ENCODE peak calls at places on chromosome 12, in seven cellular contexts. One of them, this sample, is unnamed.

GRCh38 chr12:121911824-121912585 is 6.4 kb upstream of the CFAP251 start:
- DNase-seq in GM23248: no peak
- DNase-seq in effector memory CD4-positive, alpha-beta T cell: no peak
- DNase-seq in CD8-positive, alpha-beta memory T cell: no peak
- DNase-seq in endodermal cell: peak; percentile 36
- DNase-seq in suprapubic skin: no peak
- DNase-seq in psoas muscle: no peak
- DNase-seq in this sample: no peak

GRCh38 chr12:107130830-107131760 is 37.7 kb upstream of the CRY1 start:
- DNase-seq in GM23248: no peak
- DNase-seq in effector memory CD4-positive, alpha-beta T cell: no peak
- DNase-seq in CD8-positive, alpha-beta memory T cell: no peak
- DNase-seq in endodermal cell: no peak
- DNase-seq in suprapubic skin: no peak
- DNase-seq in psoas muscle: no peak
- DNase-seq in this sample: no peak

GRCh38 chr12:77152623-77153193 is 87.3 kb upstream of the E2F7 start:
- DNase-seq in GM23248: peak; percentile 77
- DNase-seq in effector memory CD4-positive, alpha-beta T cell: no peak
- DNase-seq in CD8-positive, alpha-beta memory T cell: no peak
- DNase-seq in endodermal cell: peak; percentile 50
- DNase-seq in suprapubic skin: no peak
- DNase-seq in psoas muscle: no peak
- DNase-seq in this sample: no peak

GRCh38 chr12:57430117-57430930 is 519 bp downstream of the R3HDM2 start:
- DNase-seq in GM23248: peak; percentile 76
- DNase-seq in effector memory CD4-positive, alpha-beta T cell: no peak
- DNase-seq in CD8-positive, alpha-beta memory T cell: no peak
- DNase-seq in endodermal cell: peak; percentile 90
- DNase-seq in suprapubic skin: peak; percentile 83
- DNase-seq in psoas muscle: peak; percentile 66
- DNase-seq in this sample: peak; percentile 34

GRCh38 chr12:118488034-118488433 is 111.7 kb downstream of the SUDS3 start:
- DNase-seq in GM23248: no peak
- DNase-seq in effector memory CD4-positive, alpha-beta T cell: no peak
- DNase-seq in CD8-positive, alpha-beta memory T cell: no peak
- DNase-seq in endodermal cell: no peak
- DNase-seq in suprapubic skin: no peak
- DNase-seq in psoas muscle: no peak
- DNase-seq in this sample: no peak

GRCh38 chr12:54959291-54960018 is 25.1 kb downstream of the TESPA1 start:
- DNase-seq in GM23248: no peak
- DNase-seq in effector memory CD4-positive, alpha-beta T cell: no peak
- DNase-seq in CD8-positive, alpha-beta memory T cell: no peak
- DNase-seq in endodermal cell: no peak
- DNase-seq in suprapubic skin: no peak
- DNase-seq in psoas muscle: no peak
- DNase-seq in this sample: no peak

GRCh38 chr12:106386836-106387555 is 29.4 kb downstream of the POLR3B start:
- DNase-seq in GM23248: peak; percentile 40
- DNase-seq in effector memory CD4-positive, alpha-beta T cell: no peak
- DNase-seq in CD8-positive, alpha-beta memory T cell: no peak
- DNase-seq in endodermal cell: no peak
- DNase-seq in suprapubic skin: no peak
- DNase-seq in psoas muscle: no peak
- DNase-seq in this sample: no peak

GRCh38 chr12:57455374-57456144 is 452 bp downstream of the INHBE start:
- DNase-seq in GM23248: no peak
- DNase-seq in effector memory CD4-positive, alpha-beta T cell: no peak
- DNase-seq in CD8-positive, alpha-beta memory T cell: no peak
- DNase-seq in endodermal cell: no peak
- DNase-seq in suprapubic skin: no peak
- DNase-seq in psoas muscle: peak; percentile 45
- DNase-seq in this sample: no peak

GRCh38 chr12:84738481-84738972 is 174.1 kb downstream of the SLC6A15 start:
- DNase-seq in GM23248: peak; percentile 77
- DNase-seq in effector memory CD4-positive, alpha-beta T cell: no peak
- DNase-seq in CD8-positive, alpha-beta memory T cell: no peak
- DNase-seq in endodermal cell: no peak
- DNase-seq in suprapubic skin: no peak
- DNase-seq in psoas muscle: no peak
- DNase-seq in this sample: no peak

GRCh38 chr12:75913502-75914110 is 118.0 kb downstream of the PHLDA1 start:
- DNase-seq in GM23248: no peak
- DNase-seq in effector memory CD4-positive, alpha-beta T cell: no peak
- DNase-seq in CD8-positive, alpha-beta memory T cell: no peak
- DNase-seq in endodermal cell: no peak
- DNase-seq in suprapubic skin: no peak
- DNase-seq in psoas muscle: no peak
- DNase-seq in this sample: no peak

GRCh38 chr12:116547955-116548471 is 11.2 kb upstream of the MAP1LC3B2 start:
- DNase-seq in GM23248: peak; percentile 34
- DNase-seq in effector memory CD4-positive, alpha-beta T cell: no peak
- DNase-seq in CD8-positive, alpha-beta memory T cell: no peak
- DNase-seq in endodermal cell: no peak
- DNase-seq in suprapubic skin: no peak
- DNase-seq in psoas muscle: no peak
- DNase-seq in this sample: no peak

GRCh38 chr12:42315108-42315507 is 10.8 kb downstream of the ZCRB1 start:
- DNase-seq in GM23248: no peak
- DNase-seq in effector memory CD4-positive, alpha-beta T cell: no peak
- DNase-seq in CD8-positive, alpha-beta memory T cell: no peak
- DNase-seq in endodermal cell: no peak
- DNase-seq in suprapubic skin: no peak
- DNase-seq in psoas muscle: no peak
- DNase-seq in this sample: no peak

GRCh38 chr12:81974762-81975161 is 215.6 kb upstream of the PPFIA2 start:
- DNase-seq in GM23248: no peak
- DNase-seq in effector memory CD4-positive, alpha-beta T cell: no peak
- DNase-seq in CD8-positive, alpha-beta memory T cell: no peak
- DNase-seq in endodermal cell: no peak
- DNase-seq in suprapubic skin: no peak
- DNase-seq in psoas muscle: no peak
- DNase-seq in this sample: no peak

GRCh38 chr12:103823871-103824270 is 17.2 kb downstream of the NT5DC3 start:
- DNase-seq in GM23248: no peak
- DNase-seq in effector memory CD4-positive, alpha-beta T cell: no peak
- DNase-seq in CD8-positive, alpha-beta memory T cell: no peak
- DNase-seq in endodermal cell: no peak
- DNase-seq in suprapubic skin: no peak
- DNase-seq in psoas muscle: no peak
- DNase-seq in this sample: no peak

GRCh38 chr12:1594045-1594294 is 411 bp downstream of the FBXL14 start:
- DNase-seq in GM23248: peak; percentile 86
- DNase-seq in effector memory CD4-positive, alpha-beta T cell: no peak
- DNase-seq in CD8-positive, alpha-beta memory T cell: no peak
- DNase-seq in endodermal cell: peak; percentile 86
- DNase-seq in suprapubic skin: no peak
- DNase-seq in psoas muscle: peak; percentile 75
- DNase-seq in this sample: peak; percentile 40

GRCh38 chr12:79071498-79071897 is 206.9 kb downstream of the SYT1 start:
- DNase-seq in GM23248: no peak
- DNase-seq in effector memory CD4-positive, alpha-beta T cell: no peak
- DNase-seq in CD8-positive, alpha-beta memory T cell: no peak
- DNase-seq in endodermal cell: no peak
- DNase-seq in suprapubic skin: no peak
- DNase-seq in psoas muscle: no peak
- DNase-seq in this sample: no peak

GRCh38 chr12:67705394-67706370 is 57.1 kb downstream of the DYRK2 start:
- DNase-seq in GM23248: peak; percentile 67
- DNase-seq in effector memory CD4-positive, alpha-beta T cell: no peak
- DNase-seq in CD8-positive, alpha-beta memory T cell: no peak
- DNase-seq in endodermal cell: no peak
- DNase-seq in suprapubic skin: no peak
- DNase-seq in psoas muscle: no peak
- DNase-seq in this sample: peak; percentile 75

GRCh38 chr12:132837693-132838463 is 9.2 kb upstream of the GOLGA3 start:
- DNase-seq in GM23248: peak; percentile 55
- DNase-seq in effector memory CD4-positive, alpha-beta T cell: no peak
- DNase-seq in CD8-positive, alpha-beta memory T cell: no peak
- DNase-seq in endodermal cell: no peak
- DNase-seq in suprapubic skin: no peak
- DNase-seq in psoas muscle: peak; percentile 46
- DNase-seq in this sample: no peak

GRCh38 chr12:132833341-132833740 is 4.7 kb upstream of the GOLGA3 start:
- DNase-seq in GM23248: no peak
- DNase-seq in effector memory CD4-positive, alpha-beta T cell: no peak
- DNase-seq in CD8-positive, alpha-beta memory T cell: no peak
- DNase-seq in endodermal cell: no peak
- DNase-seq in suprapubic skin: no peak
- DNase-seq in psoas muscle: no peak
- DNase-seq in this sample: no peak

GRCh38 chr12:132834181-132834711 is 5.6 kb upstream of the GOLGA3 start:
- DNase-seq in GM23248: no peak
- DNase-seq in effector memory CD4-positive, alpha-beta T cell: no peak
- DNase-seq in CD8-positive, alpha-beta memory T cell: peak; percentile 20
- DNase-seq in endodermal cell: no peak
- DNase-seq in suprapubic skin: no peak
- DNase-seq in psoas muscle: no peak
- DNase-seq in this sample: no peak

GRCh38 chr12:132836803-132837331 is 8.2 kb upstream of the GOLGA3 start:
- DNase-seq in GM23248: no peak
- DNase-seq in effector memory CD4-positive, alpha-beta T cell: no peak
- DNase-seq in CD8-positive, alpha-beta memory T cell: no peak
- DNase-seq in endodermal cell: no peak
- DNase-seq in suprapubic skin: no peak
- DNase-seq in psoas muscle: no peak
- DNase-seq in this sample: no peak

DNA sequence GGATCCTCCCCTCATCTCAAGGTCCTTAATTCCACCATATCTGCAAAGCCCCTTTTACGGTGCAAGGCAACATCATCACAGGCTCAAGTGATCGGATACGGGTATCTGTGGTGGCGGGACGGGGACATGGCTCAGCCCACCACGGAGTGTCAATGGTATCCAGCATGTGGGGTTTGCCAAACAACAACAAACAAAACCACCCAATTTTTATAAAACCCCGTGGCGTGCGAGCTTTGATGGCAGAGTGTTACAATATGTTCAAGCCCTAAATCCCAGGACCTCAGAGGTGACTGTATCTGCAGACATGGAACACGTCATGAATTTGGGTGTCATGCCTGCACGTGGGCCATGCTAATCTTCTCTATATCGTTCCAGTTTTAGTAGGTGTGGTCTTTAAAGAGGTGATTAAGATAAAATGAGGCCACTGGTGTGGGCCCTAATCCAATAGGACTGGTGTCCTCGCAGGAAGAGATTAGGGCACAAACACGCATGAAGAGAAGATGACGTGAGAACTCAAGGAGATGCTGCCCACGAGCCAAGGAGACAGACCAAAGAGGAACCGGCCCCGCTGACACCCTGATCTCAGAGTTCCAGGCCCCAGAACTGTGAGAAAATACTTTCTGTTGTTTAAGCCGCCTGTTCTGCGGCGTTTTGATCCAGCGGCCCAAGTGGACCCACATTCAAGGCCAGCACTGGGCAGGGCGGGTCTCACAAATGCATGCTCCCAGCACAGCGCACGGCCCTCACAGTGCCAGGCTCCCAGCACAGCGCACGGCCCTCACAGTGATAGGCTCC is 6.6 kb upstream of the GOLGA3 start:
- DNase-seq in GM23248: no peak
- DNase-seq in effector memory CD4-positive, alpha-beta T cell: no peak
- DNase-seq in CD8-positive, alpha-beta memory T cell: no peak
- DNase-seq in endodermal cell: no peak
- DNase-seq in suprapubic skin: no peak
- DNase-seq in psoas muscle: no peak
- DNase-seq in this sample: no peak
- H3K4me1 ChIP-seq in GM23248: no peaks in the 10 kb centered on the region
- H3K4me1 ChIP-seq in effector memory CD4-positive, alpha-beta T cell: peaks cover 20% of the 10 kb centered on the region
- H3K4me1 ChIP-seq in CD8-positive, alpha-beta memory T cell: peaks cover 21% of the 10 kb centered on the region
- H3K4me1 ChIP-seq in endodermal cell: no peaks in the 10 kb centered on the region
- H3K4me1 ChIP-seq in suprapubic skin: peaks cover 17% of the 10 kb centered on the region
- H3K4me1 ChIP-seq in psoas muscle: no peaks in the 10 kb centered on the region
- H3K4me1 ChIP-seq in this sample: no peaks in the 10 kb centered on the region

DNA sequence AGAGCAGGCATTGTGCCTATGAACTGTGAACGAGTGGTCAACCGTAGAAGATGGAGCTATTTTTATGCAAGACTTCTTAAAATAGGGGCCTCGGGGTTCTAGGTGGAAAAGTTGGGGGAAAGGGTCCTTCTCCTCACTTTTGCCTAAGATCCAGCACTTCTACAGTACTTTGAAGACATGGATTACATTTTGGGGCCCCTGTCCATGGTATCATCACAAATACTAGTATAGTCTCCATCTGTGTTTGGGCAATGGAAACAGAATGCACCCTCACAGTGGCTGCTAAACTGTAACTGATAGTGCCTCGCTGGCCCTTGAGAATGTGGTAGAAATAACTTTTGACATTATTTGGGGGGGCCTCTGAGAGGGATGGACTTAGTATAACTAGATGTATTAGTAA is 5.5 kb upstream of the CCDC184 start:
- DNase-seq in GM23248: no peak
- DNase-seq in effector memory CD4-positive, alpha-beta T cell: no peak
- DNase-seq in CD8-positive, alpha-beta memory T cell: no peak
- DNase-seq in endodermal cell: no peak
- DNase-seq in suprapubic skin: no peak
- DNase-seq in psoas muscle: no peak
- DNase-seq in this sample: no peak
- H3K4me3 ChIP-seq in GM23248: no peak overlapping the region
- H3K4me3 ChIP-seq in effector memory CD4-positive, alpha-beta T cell: no peak overlapping the region
- H3K4me3 ChIP-seq in CD8-positive, alpha-beta memory T cell: no peak overlapping the region
- H3K4me3 ChIP-seq in endodermal cell: no peak overlapping the region
- H3K4me3 ChIP-seq in suprapubic skin: no peak overlapping the region
- H3K4me3 ChIP-seq in psoas muscle: no peak overlapping the region
- H3K4me3 ChIP-seq in this sample: no peak overlapping the region

DNA sequence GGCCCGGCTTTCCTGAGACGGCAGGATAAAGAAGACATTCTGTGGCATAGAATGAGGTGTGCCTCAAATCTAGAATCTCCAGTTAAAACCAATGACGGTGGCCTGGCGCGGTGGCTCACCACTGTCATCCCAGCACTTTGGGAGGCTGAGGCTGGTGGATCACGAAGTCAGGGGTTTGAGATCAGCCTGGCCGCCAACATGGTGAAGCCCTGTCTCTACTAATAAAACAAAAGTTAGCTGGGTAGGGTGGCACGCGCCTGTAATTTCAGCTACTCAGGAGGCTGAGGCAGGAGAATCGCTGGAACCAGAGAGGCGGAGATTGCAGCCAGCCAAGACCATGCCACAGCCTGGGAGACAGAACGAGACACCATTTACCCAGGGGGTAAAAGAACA is 193.6 kb downstream of the ALG10 start:
- DNase-seq in GM23248: no peak
- DNase-seq in effector memory CD4-positive, alpha-beta T cell: no peak
- DNase-seq in CD8-positive, alpha-beta memory T cell: no peak
- DNase-seq in endodermal cell: no peak
- DNase-seq in suprapubic skin: no peak
- DNase-seq in psoas muscle: no peak
- DNase-seq in this sample: no peak
- H3K9me3 ChIP-seq in GM23248: no peaks in the 10 kb centered on the region
- H3K9me3 ChIP-seq in effector memory CD4-positive, alpha-beta T cell: no peaks in the 10 kb centered on the region
- H3K9me3 ChIP-seq in CD8-positive, alpha-beta memory T cell: no peaks in the 10 kb centered on the region
- H3K9me3 ChIP-seq in endodermal cell: peaks cover 47% of the 10 kb centered on the region
- H3K9me3 ChIP-seq in suprapubic skin: no peaks in the 10 kb centered on the region
- H3K9me3 ChIP-seq in psoas muscle: no peaks in the 10 kb centered on the region
- H3K9me3 ChIP-seq in this sample: no peaks in the 10 kb centered on the region

DNA sequence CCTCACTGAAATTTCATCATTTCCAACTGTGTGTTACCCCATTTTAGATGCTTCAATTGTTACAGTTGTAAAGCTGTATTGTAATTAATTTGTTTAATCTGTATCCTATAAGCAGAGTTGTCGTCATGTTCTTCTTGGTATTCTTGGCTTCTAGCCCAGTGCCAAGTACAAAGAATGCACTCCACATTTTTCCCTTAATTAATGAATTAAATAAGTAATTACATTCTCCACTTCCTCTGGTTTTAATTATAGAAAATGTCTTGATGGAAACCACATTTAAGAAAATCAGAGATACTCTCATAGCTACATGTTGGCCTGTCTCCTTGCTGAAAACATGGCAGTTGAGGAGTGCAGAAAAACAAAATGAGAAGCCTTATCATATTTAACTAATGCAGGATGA is 749 bp downstream of the DNAI7 start:
- DNase-seq in GM23248: peak; percentile 45
- DNase-seq in effector memory CD4-positive, alpha-beta T cell: no peak
- DNase-seq in CD8-positive, alpha-beta memory T cell: no peak
- DNase-seq in endodermal cell: no peak
- DNase-seq in suprapubic skin: no peak
- DNase-seq in psoas muscle: no peak
- DNase-seq in this sample: no peak
- H3K4me1 ChIP-seq in GM23248: peaks cover 5% of the 10 kb centered on the region
- H3K4me1 ChIP-seq in effector memory CD4-positive, alpha-beta T cell: peaks cover 15% of the 10 kb centered on the region
- H3K4me1 ChIP-seq in CD8-positive, alpha-beta memory T cell: peaks cover 15% of the 10 kb centered on the region
- H3K4me1 ChIP-seq in endodermal cell: no peaks in the 10 kb centered on the region
- H3K4me1 ChIP-seq in suprapubic skin: peaks cover 19% of the 10 kb centered on the region
- H3K4me1 ChIP-seq in psoas muscle: peaks cover 26% of the 10 kb centered on the region
- H3K4me1 ChIP-seq in this sample: peaks cover 27% of the 10 kb centered on the region

This sample was measured in gastrocnemius medialis.